ENCODE peak calls at places on chromosomes 3 and 15, in four cellular contexts. A, B, T and J are unnamed samples.

GRCh38 chr3:119613201-119613600 is 15.5 kb downstream of the PLA1A start:
- DNase-seq in T (no peak), A (no peak), B (no peak), J (no peak)

GRCh38 chr15:67755264-67755663 is 70.0 kb upstream of the SKOR1 start:
- DNase-seq in A (no peak), B (no peak), T (no peak), J (no peak)

GRCh38 chr3:162738778-162739177 is 1242.2 kb downstream of the OTOL1 start:
- DNase-seq in T (no peak), B (no peak), A (peak), J (no peak)

GRCh38 chr3:189921770-189922169 is 198.9 kb downstream of the P3H2 start:
- DNase-seq in B (no peak), A (no peak), T (peak), J (no peak)

GRCh38 chr3:147651107-147651506 is 241.9 kb downstream of the ZIC1 start:
- DNase-seq in T (no peak), B (no peak), A (peak), J (no peak)

GRCh38 chr15:60727260-60727659 is 248.3 kb upstream of the ICE2 start:
- DNase-seq in T (peak), B (no peak), A (no peak), J (no peak)

GRCh38 chr3:88057650-88058321 is 1.0 kb downstream of the CGGBP1 start:
- DNase-seq in A (peak), B (peak), T (peak), J (peak)

GRCh38 chr3:151733613-151734012 is at the start of gene AADACL2:
- DNase-seq in B (no peak), A (no peak), T (no peak), J (no peak)

GRCh38 chr3:187567026-187567425 is 103.2 kb downstream of the SST start:
- DNase-seq in B (no peak), A (peak), T (no peak), J (peak)

GRCh38 chr15:66822106-66822505 is 120.1 kb downstream of the SMAD6 start:
- DNase-seq in B (no peak), A (no peak), T (no peak), J (no peak)

GRCh38 chr3:123949606-123950005 is 11.4 kb downstream of the CCDC14 start:
- DNase-seq in A (peak), T (no peak), B (no peak), J (peak)

GRCh38 chr3:27022096-27022761 is 347.0 kb downstream of the NEK10 start:
- DNase-seq in A (no peak), B (no peak), T (peak), J (no peak)

GRCh38 chr3:43776101-43776500 is 85.4 kb downstream of the ABHD5 start:
- DNase-seq in A (no peak), B (no peak), T (no peak), J (no peak)

GRCh38 chr3:20064796-20065564 is 24.7 kb downstream of the KAT2B start:
- DNase-seq in T (no peak), A (no peak), B (no peak), J (no peak)

GRCh38 chr15:68354923-68355322 is 77.0 kb downstream of the ITGA11 start:
- DNase-seq in A (peak), B (peak), T (no peak), J (peak)

GRCh38 chr3:12796171-12797123 is at the start of gene CAND2:
- DNase-seq in B (peak), T (peak), A (peak), J (peak)

GRCh38 chr15:85751731-85752421 is 42.8 kb downstream of the KLHL25 start:
- DNase-seq in A (no peak), T (peak), B (no peak), J (no peak)

GRCh38 chr15:79844221-79844620 is 52.6 kb downstream of the MTHFS start:
- DNase-seq in T (no peak), A (peak), B (no peak), J (no peak)

GRCh38 chr3:133997871-133998635 is 31.7 kb downstream of the SLCO2A1 start:
- DNase-seq in B (no peak), A (no peak), T (no peak), J (no peak)

GRCh38 chr15:22989576-22990477 is 9.7 kb upstream of the CYFIP1 start:
- DNase-seq in B (no peak), A (no peak), T (peak), J (no peak)

GRCh38 chr3:41265823-41266273 is 66.5 kb downstream of the CTNNB1 start:
- DNase-seq in B (no peak), T (no peak), A (peak), J (peak)

GRCh38 chr3:42936157-42936981 is 30.4 kb downstream of the ZNF662 start:
- DNase-seq in T (no peak), B (no peak), A (peak), J (peak)

GRCh38 chr15:78907577-78907976 is 34.9 kb downstream of the MORF4L1 start:
- DNase-seq in B (no peak), A (no peak), T (peak), J (no peak)

GRCh38 chr15:46703871-46704637 is 1013.3 kb upstream of the SEMA6D start:
- DNase-seq in T (no peak), A (no peak), B (peak), J (no peak)

GRCh38 chr15:51751687-51752683 is 588 bp downstream of the TMOD2 start:
- DNase-seq in B (peak), T (peak), A (no peak), J (peak)

GRCh38 chr15:51750942-51751686 is at the start of gene TMOD2:
- DNase-seq in T (peak), A (no peak), B (peak), J (peak)

GRCh38 chr15:51750186-51750585 is 1.2 kb upstream of the TMOD2 start:
- DNase-seq in B (no peak), A (no peak), T (no peak), J (no peak)

GRCh38 chr15:51754267-51754666 is 2.9 kb downstream of the TMOD2 start:
- DNase-seq in B (no peak), T (no peak), A (no peak), J (no peak)

GRCh38 chr15:51752918-51753317 is 1.5 kb downstream of the TMOD2 start:
- DNase-seq in T (no peak), A (no peak), B (no peak), J (no peak)
- H3K4me3 ChIP-seq in T (no peak), A (no peak), B (no peak), J (no peak)

GRCh38 chr15:97804950-97805349 is 155.6 kb upstream of the ARRDC4 start:
- DNase-seq in A (no peak), B (no peak), T (no peak), J (no peak)
- TF ChIP-seq CTCF in A (no peak), B (no peak), T (peak), J (no peak)

DNA sequence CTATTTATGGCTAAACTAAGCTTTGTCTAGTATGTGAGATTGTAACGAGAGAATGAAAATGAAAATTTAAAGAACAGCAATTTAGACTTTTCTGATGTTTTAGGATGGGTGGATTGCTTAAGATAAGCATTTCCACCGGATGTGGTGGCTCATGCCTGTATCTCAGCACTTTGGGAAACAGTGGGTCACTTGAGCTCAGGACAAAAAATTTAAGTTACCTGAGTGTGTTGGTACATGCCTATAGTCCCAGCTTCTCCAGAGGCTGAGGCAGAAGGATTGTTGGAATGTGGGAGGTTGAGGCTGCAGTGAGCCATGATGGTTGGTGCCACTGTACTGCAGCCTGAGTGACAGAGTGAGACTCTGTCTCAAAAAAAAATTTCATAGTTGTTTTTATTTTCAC is 3.4 kb downstream of the PPP4R2 start:
- DNase-seq in B (no peak), T (peak), A (no peak), J (no peak)
- H3K4me3 ChIP-seq in B (peak), T (peak), A (no peak), J (peak)

DNA sequence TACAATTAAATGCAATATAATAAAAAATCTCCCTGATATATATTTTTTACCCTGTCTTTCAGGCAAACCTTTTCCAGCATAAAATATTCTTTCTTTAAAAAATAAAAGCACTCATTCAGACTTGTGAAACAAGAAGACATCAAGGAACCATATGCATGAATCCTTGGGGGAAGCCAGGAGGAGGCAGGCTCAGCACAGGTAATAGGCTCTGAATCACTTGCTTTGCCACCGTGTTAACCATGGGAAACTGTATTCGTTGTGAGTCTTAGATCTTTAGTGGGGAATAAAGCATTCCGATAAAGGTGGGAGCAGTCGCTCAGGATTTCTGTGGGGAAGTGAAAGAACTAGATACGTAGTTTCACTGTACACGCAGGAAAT is 42.4 kb downstream of the FBN1 start:
- DNase-seq in B (no peak), T (no peak), A (no peak), J (peak)
- TF ChIP-seq CTCF in B (no peak), T (peak), A (no peak), J (no peak)

GRCh38 chr3:129559565-129560079 is 16.6 kb downstream of the H1-8 start:
- DNase-seq in A (no peak), T (no peak), B (no peak), J (no peak)
- H3K4me3 ChIP-seq in A (no peak), T (no peak), B (no peak), J (no peak)

GRCh38 chr15:26665950-26666921 is 106.6 kb downstream of the GABRB3 start:
- DNase-seq in A (no peak), B (peak), T (peak), J (no peak)
- TF ChIP-seq CTCF in A (no peak), B (no peak), T (peak), J (no peak)

GRCh38 chr15:90016721-90017120 is 15.6 kb downstream of the ZNF710 start:
- DNase-seq in B (no peak), T (no peak), A (no peak), J (no peak)
- H3K4me3 ChIP-seq in B (no peak), T (no peak), A (no peak), J (no peak)

GRCh38 chr3:109897734-109898133 is 560.4 kb upstream of the DPPA4 start:
- DNase-seq in T (no peak), A (no peak), B (no peak), J (peak)

GRCh38 chr3:109899930-109900329 is 562.6 kb upstream of the DPPA4 start:
- DNase-seq in T (peak), A (no peak), B (no peak), J (no peak)

GRCh38 chr3:109902549-109902948 is 565.2 kb upstream of the DPPA4 start:
- DNase-seq in B (no peak), T (no peak), A (no peak), J (no peak)

GRCh38 chr3:109900774-109901173 is 563.4 kb upstream of the DPPA4 start:
- DNase-seq in T (no peak), A (no peak), B (peak), J (no peak)

GRCh38 chr3:109903100-109903499 is 565.8 kb upstream of the DPPA4 start:
- DNase-seq in B (no peak), A (no peak), T (no peak), J (no peak)
- TF ChIP-seq CTCF in B (peak), A (peak), T (peak), J (no peak)